ENCODE peak calls at places on chromosomes 13 and 19, in nine cellular contexts. T, U, E, A, B, L, H, D and C are unnamed samples.
A peak's percentile ranks its signal among the peaks of the same experiment; 100 is the strongest.

GRCh38 chr13:114219406-114219805 is 15.3 kb upstream of the CDC16 start:
- DNase-seq in U (no peak), L (no peak), D (no peak), T (no peak), B (no peak), H (no peak), A (no peak), E (no peak), C (no peak)

GRCh38 chr19:19538077-19538764 is at the start of gene CILP2:
- DNase-seq in E (no peak), L (peak; percentile 75), A (peak; percentile 84), B (peak; percentile 28), U (no peak), H (no peak), T (peak; percentile 57), D (peak; percentile 44), C (no peak)

GRCh38 chr13:73741111-73741510 is 393.1 kb downstream of the KLF12 start:
- DNase-seq in D (no peak), A (no peak), U (no peak), L (no peak), E (no peak), T (no peak), H (no peak), B (no peak), C (no peak)

GRCh38 chr13:90803210-90803609 is 544.3 kb upstream of the MIR17HG start:
- DNase-seq in A (no peak), L (no peak), D (no peak), T (no peak), E (no peak), H (no peak), B (no peak), U (no peak), C (no peak)

GRCh38 chr13:80054806-80055205 is 286.1 kb downstream of the SPRY2 start:
- DNase-seq in H (no peak), E (peak; percentile 49), U (peak; percentile 44), D (no peak), L (no peak), B (no peak), T (no peak), A (no peak), C (no peak)

GRCh38 chr19:28457620-28458019 is 755.3 kb downstream of the UQCRFS1 start:
- DNase-seq in D (no peak), T (no peak), A (no peak), H (no peak), E (no peak), L (no peak), U (no peak), B (no peak), C (no peak)

GRCh38 chr19:18469245-18470107 is 31.5 kb upstream of the ISYNA1 start:
- DNase-seq in U (no peak), B (peak; percentile 56), T (peak; percentile 81), E (peak; percentile 63), D (peak; percentile 65), A (peak; percentile 64), H (peak; percentile 43), L (peak; percentile 63), C (peak; percentile 66)

GRCh38 chr19:29777916-29778315 is 33.9 kb upstream of the CCNE1 start:
- DNase-seq in D (no peak), E (no peak), U (no peak), B (no peak), T (no peak), H (no peak), A (no peak), L (no peak), C (no peak)

GRCh38 chr13:94325148-94325528 is 154.3 kb downstream of the DCT start:
- DNase-seq in T (no peak), E (no peak), U (no peak), L (no peak), B (no peak), D (no peak), H (no peak), A (no peak), C (no peak)

GRCh38 chr13:95226932-95227718 is 74.1 kb downstream of the ABCC4 start:
- DNase-seq in U (no peak), B (no peak), D (no peak), E (no peak), A (peak; percentile 72), H (no peak), L (no peak), T (no peak), C (no peak)

GRCh38 chr19:16804176-16804575 is 25.0 kb upstream of the SIN3B start:
- DNase-seq in L (no peak), A (no peak), H (no peak), E (no peak), D (no peak), T (no peak), U (no peak), B (no peak), C (no peak)

GRCh38 chr19:4049432-4049831 is 17.3 kb downstream of the ZBTB7A start:
- DNase-seq in T (no peak), U (no peak), E (no peak), B (no peak), L (no peak), D (no peak), A (no peak), H (no peak), C (no peak)

GRCh38 chr19:32188921-32189320 is 156.5 kb upstream of the ZNF507 start:
- DNase-seq in T (no peak), A (no peak), E (no peak), H (no peak), U (no peak), B (no peak), D (no peak), L (no peak), C (no peak)

GRCh38 chr19:53057904-53058579 is 13.5 kb downstream of the ERVV-2 start:
- DNase-seq in H (no peak), U (peak; percentile 17), D (no peak), E (no peak), B (peak; percentile 30), L (no peak), A (no peak), T (peak; percentile 22), C (no peak)

GRCh38 chr13:39244561-39245230 is 206.4 kb downstream of the NHLRC3 start:
- DNase-seq in T (no peak), B (no peak), A (no peak), U (no peak), L (peak; percentile 4), H (no peak), D (no peak), E (no peak), C (no peak)

GRCh38 chr13:106987435-106987800 is 419.5 kb upstream of the ARGLU1 start:
- DNase-seq in H (no peak), E (no peak), D (no peak), L (no peak), B (no peak), T (no peak), A (no peak), U (no peak), C (no peak)

DNA sequence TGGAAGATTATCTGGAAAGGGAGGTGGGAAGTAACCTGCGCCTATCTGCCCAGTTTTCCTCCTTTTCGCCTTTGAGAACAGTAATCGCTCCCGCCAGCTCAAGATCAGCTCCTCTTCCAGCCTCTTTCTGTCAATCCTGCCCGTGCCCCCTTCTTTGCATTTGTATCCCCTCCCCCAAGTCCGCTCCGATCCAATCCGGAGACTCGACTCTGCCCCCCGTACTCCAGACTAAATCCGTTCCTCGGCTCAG is 327 bp upstream of the RAB4B start:
- DNase-seq in D (no peak), E (no peak), L (no peak), H (no peak), A (no peak), B (no peak), T (no peak), U (no peak), C (no peak)
- TF ChIP-seq CTCF in D (no peak), E (no peak), L (no peak), H (no peak), A (no peak), B (no peak), T (no peak), U (no peak), C (no peak)

DNA sequence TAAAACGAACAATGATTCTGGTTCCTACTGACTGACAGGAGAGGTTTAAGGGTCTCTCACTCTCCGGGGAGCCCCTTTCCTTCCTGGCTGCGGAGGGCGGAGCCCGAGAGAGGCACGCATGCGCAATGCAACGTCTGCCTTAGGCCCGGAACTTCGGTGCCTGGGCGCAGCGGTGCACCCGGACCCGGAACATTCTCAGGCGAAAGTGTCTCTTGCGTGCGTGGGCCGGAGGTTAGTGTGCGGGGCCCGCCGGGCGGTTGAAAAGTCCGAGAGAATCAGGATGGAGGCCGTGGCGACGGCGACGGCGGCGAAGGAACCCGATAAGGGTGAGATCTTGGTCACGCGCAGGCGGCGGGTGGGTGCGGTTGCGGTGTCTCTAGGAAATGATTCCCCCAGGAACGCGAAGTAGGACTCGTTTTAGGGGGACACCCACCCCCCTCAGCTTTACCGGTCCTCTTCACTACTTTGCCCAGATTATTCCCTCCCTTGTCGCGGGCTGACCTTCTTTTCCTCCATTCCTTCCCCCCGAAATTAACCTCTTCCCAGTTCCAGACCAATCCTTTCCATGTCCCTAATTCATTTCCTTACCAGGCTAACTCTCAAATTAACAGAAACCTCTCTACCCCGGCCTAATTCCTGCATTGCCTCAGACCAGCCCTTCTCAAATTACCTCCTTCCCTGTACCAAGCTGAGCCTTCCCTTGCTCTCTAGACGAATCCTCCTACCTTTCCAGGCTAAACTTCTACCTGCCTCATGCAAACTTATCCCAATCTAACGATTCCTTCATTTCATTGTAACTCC is at the start of gene CCDC97:
- DNase-seq in D (no peak), H (peak; percentile 70), T (peak; percentile 85), E (peak; percentile 90), U (peak; percentile 83), L (peak; percentile 90), B (peak; percentile 78), A (peak; percentile 93), C (peak; percentile 86)
- TF ChIP-seq CTCF in D (no peak), H (no peak), T (no peak), E (no peak), U (peak; percentile 3), L (no peak), B (no peak), A (no peak), C (no peak)

DNA sequence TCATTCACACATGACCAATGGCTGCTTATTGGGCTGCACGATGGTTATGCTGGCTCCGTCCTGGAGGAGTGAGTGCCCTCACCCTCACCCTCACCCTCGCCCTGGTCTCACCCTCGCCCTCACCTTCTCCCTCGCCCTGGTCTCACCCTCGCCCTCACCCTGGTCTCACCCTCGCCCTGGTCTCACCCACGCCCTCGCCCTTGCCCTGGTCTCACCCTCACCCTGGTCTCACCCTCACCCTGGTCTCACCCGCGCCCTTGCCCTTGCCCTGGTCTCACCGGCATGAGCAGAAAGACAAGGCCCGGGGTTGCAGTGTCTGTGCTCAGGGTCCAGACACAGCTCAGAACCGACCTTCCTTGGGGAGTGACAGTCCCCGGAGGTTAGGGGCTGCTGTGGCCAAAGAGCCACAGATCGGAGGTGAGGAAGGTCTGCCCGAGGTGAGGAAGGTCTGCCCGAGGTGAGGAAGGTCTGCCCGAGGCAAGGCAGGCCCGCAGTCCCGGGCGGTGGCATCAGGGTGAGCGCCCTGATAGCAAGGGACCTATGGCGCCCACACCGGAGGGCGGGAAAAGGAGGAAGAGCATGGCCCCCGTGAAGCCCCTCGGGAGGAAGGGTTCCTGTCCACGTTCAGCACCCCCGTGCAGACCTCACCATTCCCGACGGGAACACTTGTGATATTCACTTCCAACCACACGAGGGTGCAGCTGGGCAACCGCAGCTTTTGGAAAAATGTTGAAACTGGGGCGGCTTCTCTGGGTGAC is 65.6 kb downstream of the MCF2L start:
- DNase-seq in T (peak; percentile 62), A (no peak), B (peak; percentile 66), U (peak; percentile 40), L (peak; percentile 78), D (no peak), H (no peak), E (peak; percentile 47), C (no peak)
- TF ChIP-seq CTCF in T (peak; percentile 48), A (no peak), B (peak; percentile 77), U (peak; percentile 72), L (peak; percentile 81), D (no peak), H (peak; percentile 42), E (peak; percentile 66), C (no peak)

GRCh38 chr13:45180713-45181601 is 19.9 kb downstream of the KCTD4 start:
- DNase-seq in L (no peak), D (no peak), H (no peak), T (no peak), B (peak; percentile 42), A (no peak), E (peak; percentile 32), U (no peak), C (no peak)
- TF ChIP-seq CTCF in L (no peak), D (no peak), H (no peak), T (no peak), B (no peak), A (no peak), E (no peak), U (no peak), C (no peak)